ENCODE peak calls at places on chromosomes 4 and X, in seven cellular contexts. One of them, this sample, is unnamed.

GRCh38 chr4:28469886-28470285 is 1609.2 kb downstream of the STIM2 start:
- DNase-seq in activated CD8-positive, alpha-beta T cell treated with anti-CD3 and anti-CD28 coated beads, Interleukin-2, amount 10 ng/mL, durations not matched to agents 7 days and 5 days: no peak
- DNase-seq in neuronal stem cell: no peak
- DNase-seq in EH: peak
- DNase-seq in Peyer's patch: no peak
- DNase-seq in A172: no peak
- DNase-seq in activated T-helper 1 cell treated with anti-CD3 and anti-CD28 coated beads, Interleukin-12 subunit alpha, Interleukin-12 subunit beta, Interleukin-2, Interleukin-4 antibody, amounts not matched to agents 30 ng/mL and 10 ng/mL and 1 ng/mL, durations not matched to agents 14 hours and 24 hours and 36 hours: no peak
- DNase-seq in this sample: no peak

GRCh38 chrX:15334561-15334960 is 762 bp downstream of the PIGA start:
- DNase-seq in activated CD8-positive, alpha-beta T cell treated with anti-CD3 and anti-CD28 coated beads, Interleukin-2, amount 10 ng/mL, durations not matched to agents 7 days and 5 days: peak
- DNase-seq in neuronal stem cell: no peak
- DNase-seq in EH: peak
- DNase-seq in Peyer's patch: no peak
- DNase-seq in A172: peak
- DNase-seq in activated T-helper 1 cell treated with anti-CD3 and anti-CD28 coated beads, Interleukin-12 subunit alpha, Interleukin-12 subunit beta, Interleukin-2, Interleukin-4 antibody, amounts not matched to agents 30 ng/mL and 10 ng/mL and 1 ng/mL, durations not matched to agents 14 hours and 24 hours and 36 hours: peak
- DNase-seq in this sample: no peak

GRCh38 chrX:123476636-123477219 is 256.1 kb downstream of the THOC2 start:
- DNase-seq in activated CD8-positive, alpha-beta T cell treated with anti-CD3 and anti-CD28 coated beads, Interleukin-2, amount 10 ng/mL, durations not matched to agents 7 days and 5 days: no peak
- DNase-seq in neuronal stem cell: no peak
- DNase-seq in EH: no peak
- DNase-seq in Peyer's patch: no peak
- DNase-seq in A172: no peak
- DNase-seq in activated T-helper 1 cell treated with anti-CD3 and anti-CD28 coated beads, Interleukin-12 subunit alpha, Interleukin-12 subunit beta, Interleukin-2, Interleukin-4 antibody, amounts not matched to agents 30 ng/mL and 10 ng/mL and 1 ng/mL, durations not matched to agents 14 hours and 24 hours and 36 hours: no peak
- DNase-seq in this sample: no peak

GRCh38 chr4:15755321-15755750 is 22.8 kb upstream of the CD38 start:
- DNase-seq in activated CD8-positive, alpha-beta T cell treated with anti-CD3 and anti-CD28 coated beads, Interleukin-2, amount 10 ng/mL, durations not matched to agents 7 days and 5 days: peak
- DNase-seq in neuronal stem cell: no peak
- DNase-seq in EH: peak
- DNase-seq in Peyer's patch: no peak
- DNase-seq in A172: peak
- DNase-seq in activated T-helper 1 cell treated with anti-CD3 and anti-CD28 coated beads, Interleukin-12 subunit alpha, Interleukin-12 subunit beta, Interleukin-2, Interleukin-4 antibody, amounts not matched to agents 30 ng/mL and 10 ng/mL and 1 ng/mL, durations not matched to agents 14 hours and 24 hours and 36 hours: no peak
- DNase-seq in this sample: peak

GRCh38 chr4:7880681-7881080 is 59.0 kb downstream of the AFAP1 start:
- DNase-seq in activated CD8-positive, alpha-beta T cell treated with anti-CD3 and anti-CD28 coated beads, Interleukin-2, amount 10 ng/mL, durations not matched to agents 7 days and 5 days: no peak
- DNase-seq in neuronal stem cell: no peak
- DNase-seq in EH: peak
- DNase-seq in Peyer's patch: no peak
- DNase-seq in A172: peak
- DNase-seq in activated T-helper 1 cell treated with anti-CD3 and anti-CD28 coated beads, Interleukin-12 subunit alpha, Interleukin-12 subunit beta, Interleukin-2, Interleukin-4 antibody, amounts not matched to agents 30 ng/mL and 10 ng/mL and 1 ng/mL, durations not matched to agents 14 hours and 24 hours and 36 hours: no peak
- DNase-seq in this sample: no peak

GRCh38 chrX:65300104-65300809 is 234.3 kb downstream of the LAS1L start:
- DNase-seq in activated CD8-positive, alpha-beta T cell treated with anti-CD3 and anti-CD28 coated beads, Interleukin-2, amount 10 ng/mL, durations not matched to agents 7 days and 5 days: no peak
- DNase-seq in neuronal stem cell: no peak
- DNase-seq in EH: no peak
- DNase-seq in Peyer's patch: no peak
- DNase-seq in A172: no peak
- DNase-seq in activated T-helper 1 cell treated with anti-CD3 and anti-CD28 coated beads, Interleukin-12 subunit alpha, Interleukin-12 subunit beta, Interleukin-2, Interleukin-4 antibody, amounts not matched to agents 30 ng/mL and 10 ng/mL and 1 ng/mL, durations not matched to agents 14 hours and 24 hours and 36 hours: no peak
- DNase-seq in this sample: no peak

GRCh38 chrX:22629105-22629725 is 356.5 kb downstream of the CBLL2 start:
- DNase-seq in activated CD8-positive, alpha-beta T cell treated with anti-CD3 and anti-CD28 coated beads, Interleukin-2, amount 10 ng/mL, durations not matched to agents 7 days and 5 days: no peak
- DNase-seq in neuronal stem cell: no peak
- DNase-seq in EH: peak
- DNase-seq in Peyer's patch: no peak
- DNase-seq in A172: peak
- DNase-seq in activated T-helper 1 cell treated with anti-CD3 and anti-CD28 coated beads, Interleukin-12 subunit alpha, Interleukin-12 subunit beta, Interleukin-2, Interleukin-4 antibody, amounts not matched to agents 30 ng/mL and 10 ng/mL and 1 ng/mL, durations not matched to agents 14 hours and 24 hours and 36 hours: no peak
- DNase-seq in this sample: no peak

GRCh38 chrX:23785564-23785963 is 2.6 kb downstream of the SAT1 start:
- DNase-seq in activated CD8-positive, alpha-beta T cell treated with anti-CD3 and anti-CD28 coated beads, Interleukin-2, amount 10 ng/mL, durations not matched to agents 7 days and 5 days: no peak
- DNase-seq in neuronal stem cell: no peak
- DNase-seq in EH: no peak
- DNase-seq in Peyer's patch: no peak
- DNase-seq in A172: no peak
- DNase-seq in activated T-helper 1 cell treated with anti-CD3 and anti-CD28 coated beads, Interleukin-12 subunit alpha, Interleukin-12 subunit beta, Interleukin-2, Interleukin-4 antibody, amounts not matched to agents 30 ng/mL and 10 ng/mL and 1 ng/mL, durations not matched to agents 14 hours and 24 hours and 36 hours: no peak
- DNase-seq in this sample: no peak

GRCh38 chr4:157221895-157222763 is 1.6 kb downstream of the GRIA2 start:
- DNase-seq in activated CD8-positive, alpha-beta T cell treated with anti-CD3 and anti-CD28 coated beads, Interleukin-2, amount 10 ng/mL, durations not matched to agents 7 days and 5 days: no peak
- DNase-seq in neuronal stem cell: peak
- DNase-seq in EH: peak
- DNase-seq in Peyer's patch: peak
- DNase-seq in A172: no peak
- DNase-seq in activated T-helper 1 cell treated with anti-CD3 and anti-CD28 coated beads, Interleukin-12 subunit alpha, Interleukin-12 subunit beta, Interleukin-2, Interleukin-4 antibody, amounts not matched to agents 30 ng/mL and 10 ng/mL and 1 ng/mL, durations not matched to agents 14 hours and 24 hours and 36 hours: no peak
- DNase-seq in this sample: no peak

This sample was measured in stimulated activated naive B cell treated with anti-CD40 and anti-IgM and Interleukin-4, amounts not matched to agents 10 μg/mL and 1 μg/mL and 100 μg/mL, for 72 hours.